ENCODE peak calls at places on chromosomes 16 and 17, in five cellular contexts. Z is AG09309, I is mesenchymal stem cell, C is NCI-H2081, L is dorsolateral prefrontal cortex. M is an unnamed sample.

GRCh38 chr16:14501331-14502255 is 128.5 kb downstream of the PARN start:
- DNase-seq in Z (peak; percentile 88), I (peak; percentile 87), C (peak; percentile 89), L (peak; percentile 70), M (peak; percentile 97)

GRCh38 chr16:3787924-3788661 is 70.8 kb upstream of the TRAP1 start:
- DNase-seq in Z (no peak), I (no peak), C (no peak), L (no peak), M (no peak)

GRCh38 chr17:12928736-12929135 is 89.1 kb downstream of the ELAC2 start:
- DNase-seq in Z (no peak), I (no peak), C (no peak), L (no peak), M (peak; percentile 25)

GRCh38 chr16:87603684-87604571 is 1.6 kb downstream of the JPH3 start:
- DNase-seq in Z (no peak), I (no peak), C (no peak), L (no peak), M (peak; percentile 32)

GRCh38 chr17:66357037-66357436 is 54.6 kb downstream of the PRKCA start:
- DNase-seq in Z (no peak), I (peak; percentile 28), C (no peak), L (no peak), M (peak; percentile 36)

GRCh38 chr17:72778161-72779151 is 314.0 kb downstream of the SLC39A11 start:
- DNase-seq in Z (no peak), I (no peak), C (no peak), L (no peak), M (no peak)

GRCh38 chr17:14559720-14560119 is 258.8 kb downstream of the HS3ST3B1 start:
- DNase-seq in Z (no peak), I (no peak), C (no peak), L (no peak), M (no peak)

GRCh38 chr17:7237266-7237760 is 1.9 kb downstream of the PHF23 start:
- DNase-seq in Z (no peak), I (no peak), C (no peak), L (no peak), M (no peak)

GRCh38 chr17:42603318-42603717 is 5.9 kb downstream of the RETREG3 start:
- DNase-seq in Z (no peak), I (no peak), C (no peak), L (no peak), M (no peak)

GRCh38 chr17:7261377-7262191 is 694 bp downstream of the CLDN7 start:
- DNase-seq in Z (no peak), I (no peak), C (no peak), L (no peak), M (no peak)

GRCh38 chr17:50266384-50267073 is 7.7 kb upstream of the TMEM92 start:
- DNase-seq in Z (peak; percentile 66), I (peak; percentile 55), C (peak; percentile 80), L (no peak), M (peak; percentile 94)

GRCh38 chr16:85735225-85735722 is 15.6 kb downstream of the C16orf74 start:
- DNase-seq in Z (no peak), I (no peak), C (no peak), L (no peak), M (no peak)

GRCh38 chr17:77247048-77247541 is 106.3 kb downstream of the SEC14L1 start:
- DNase-seq in Z (no peak), I (peak; percentile 73), C (peak; percentile 84), L (peak; percentile 77), M (peak; percentile 85)

GRCh38 chr16:27238016-27238587 is 30.5 kb downstream of the NSMCE1 start:
- DNase-seq in Z (no peak), I (no peak), C (no peak), L (no peak), M (no peak)